ENCODE peak calls at places on chromosomes 7 and 10, in seven cellular contexts. O is astrocyte of the spinal cord, K is spleen, Z is foreskin fibroblast, Q is mucosa of descending colon, H is brain microvascular endothelial cell, E is right lobe of liver. N is an unnamed sample.

GRCh38 chr7:76514926-76515325 is 4.6 kb downstream of the UPK3B start:
- DNase-seq in K (peak), E (no peak), Q (no peak), H (no peak), O (no peak), Z (no peak), N (no peak)

GRCh38 chr7:99141334-99141733 is 2.6 kb downstream of the SMURF1 start:
- DNase-seq in H (no peak), O (no peak), K (no peak), Q (no peak), Z (no peak), E (no peak), N (peak)

GRCh38 chr10:44419790-44420549 is 35.1 kb upstream of the CXCL12 start:
- DNase-seq in Z (no peak), H (no peak), K (no peak), E (no peak), O (no peak), Q (no peak), N (no peak)

GRCh38 chr10:24707445-24707844 is 16.2 kb downstream of the ARHGAP21 start:
- DNase-seq in K (no peak), Z (no peak), Q (no peak), H (no peak), E (no peak), O (no peak), N (no peak)

GRCh38 chr10:79159785-79160184 is 91.0 kb downstream of the ZMIZ1 start:
- DNase-seq in Q (no peak), Z (no peak), E (no peak), O (peak), K (no peak), H (peak), N (no peak)

GRCh38 chr7:51428226-51428887 is 111.7 kb upstream of the COBL start:
- DNase-seq in H (peak), E (no peak), K (no peak), Z (no peak), O (no peak), Q (peak), N (no peak)

GRCh38 chr7:80478683-80479082 is 33.2 kb downstream of the GNAT3 start:
- DNase-seq in H (peak), O (peak), E (no peak), Q (no peak), K (no peak), Z (peak), N (no peak)

GRCh38 chr7:157555308-157555707 is 218.5 kb downstream of the DNAJB6 start:
- DNase-seq in Z (no peak), K (peak), Q (no peak), O (peak), E (no peak), H (peak), N (no peak)

GRCh38 chr10:125982256-125982948 is 86.0 kb downstream of the FANK1 start:
- DNase-seq in O (peak), Q (no peak), E (no peak), H (peak), Z (peak), K (no peak), N (peak)

GRCh38 chr10:103493362-103493871 is at the start of gene NEURL1:
- DNase-seq in Z (no peak), E (no peak), H (no peak), Q (peak), O (no peak), K (peak), N (no peak)

GRCh38 chr7:7321681-7322080 is 139.3 kb downstream of the C1GALT1 start:
- DNase-seq in H (no peak), Q (no peak), K (peak), Z (no peak), E (peak), O (peak), N (no peak)

GRCh38 chr10:13959443-13960359 is 371.0 kb downstream of the FRMD4A start:
- DNase-seq in H (no peak), Q (no peak), K (no peak), Z (no peak), O (no peak), E (no peak), N (no peak)

GRCh38 chr10:99941942-99942835 is 67.6 kb downstream of the DNMBP start:
- DNase-seq in K (no peak), O (peak), Q (no peak), H (peak), E (no peak), Z (no peak), N (no peak)

GRCh38 chr10:125037145-125037544 is 95.2 kb downstream of the ZRANB1 start:
- DNase-seq in Q (no peak), Z (peak), K (no peak), E (no peak), O (peak), H (peak), N (no peak)

GRCh38 chr10:68196707-68197106 is 35.2 kb downstream of the ATOH7 start:
- DNase-seq in H (no peak), O (no peak), K (no peak), E (no peak), Z (no peak), Q (no peak), N (no peak)

GRCh38 chr7:156459067-156459466 is 181.5 kb upstream of the RNF32 start:
- DNase-seq in Q (no peak), O (no peak), H (no peak), K (no peak), Z (no peak), E (no peak), N (no peak)

GRCh38 chr10:958856-959255 is 27.4 kb upstream of the LARP4B start:
- DNase-seq in O (no peak), K (no peak), Z (no peak), Q (no peak), E (no peak), H (no peak), N (no peak)

GRCh38 chr10:5502903-5503835 is 3.8 kb upstream of the CALML5 start:
- DNase-seq in O (no peak), H (no peak), E (no peak), Q (peak), Z (no peak), K (no peak), N (no peak)

GRCh38 chr10:86668297-86669165 is at the start of gene LDB3:
- DNase-seq in K (no peak), O (peak), E (no peak), Q (no peak), Z (no peak), H (peak), N (no peak)

GRCh38 chr10:48509061-48509772 is 95.7 kb downstream of the ARHGAP22 start:
- DNase-seq in O (no peak), E (peak), Z (no peak), Q (no peak), H (no peak), K (no peak), N (no peak)

GRCh38 chr10:35639651-35640311 is 2.3 kb downstream of the FZD8 start:
- DNase-seq in E (no peak), O (peak), Z (no peak), H (peak), K (peak), Q (peak), N (no peak)

GRCh38 chr10:101565370-101565900 is 22.6 kb downstream of the POLL start:
- DNase-seq in Q (no peak), H (no peak), O (no peak), Z (no peak), K (no peak), E (no peak), N (no peak)

GRCh38 chr7:7857143-7857583 is 111.4 kb upstream of the GLCCI1 start:
- DNase-seq in E (no peak), O (no peak), Q (no peak), K (no peak), H (no peak), Z (no peak), N (no peak)

GRCh38 chr7:91265693-91266066 is 1.4 kb downstream of the FZD1 start:
- DNase-seq in H (no peak), E (no peak), Z (no peak), K (peak), Q (no peak), O (peak), N (peak)

GRCh38 chr7:141991144-141991543 is 4.5 kb upstream of the MGAM start:
- DNase-seq in K (no peak), O (no peak), Z (no peak), E (no peak), Q (no peak), H (no peak), N (no peak)

GRCh38 chr7:85153715-85154114 is 33.1 kb downstream of the SEMA3D start:
- DNase-seq in Z (no peak), E (no peak), O (no peak), Q (no peak), K (no peak), H (no peak), N (no peak)

GRCh38 chr10:31322647-31323046 is 3.6 kb downstream of the ZEB1 start:
- DNase-seq in K (no peak), Z (no peak), H (no peak), Q (no peak), O (no peak), E (no peak), N (no peak)

GRCh38 chr7:106012935-106013439 is 49.9 kb downstream of the CDHR3 start:
- DNase-seq in E (no peak), O (peak), Q (no peak), H (no peak), K (no peak), Z (peak), N (no peak)

GRCh38 chr7:123682690-123683089 is 27.0 kb downstream of the LMOD2 start:
- DNase-seq in E (no peak), Z (peak), H (peak), Q (no peak), O (peak), K (no peak), N (no peak)

GRCh38 chr7:100803398-100804161 is 23.7 kb downstream of the EPHB4 start:
- DNase-seq in E (no peak), Q (peak), K (peak), O (peak), H (peak), Z (peak), N (peak)

GRCh38 chr7:151381333-151382078 is 28.3 kb downstream of the WDR86 start:
- DNase-seq in H (no peak), Z (no peak), K (peak), Q (peak), O (no peak), E (no peak), N (peak)

GRCh38 chr10:68560201-68560915 is at the start of gene TET1:
- DNase-seq in K (no peak), Z (no peak), E (peak), H (peak), O (no peak), Q (peak), N (no peak)

GRCh38 chr10:81820418-81820817 is 54.6 kb upstream of the NRG3 start:
- DNase-seq in Q (no peak), O (no peak), Z (no peak), E (no peak), H (no peak), K (no peak), N (peak)

GRCh38 chr10:14184841-14185500 is 145.8 kb downstream of the FRMD4A start:
- DNase-seq in K (peak), Q (no peak), O (peak), Z (no peak), E (no peak), H (peak), N (peak)

GRCh38 chr10:82908751-82909150 is 1033.8 kb downstream of the NRG3 start:
- DNase-seq in K (no peak), H (no peak), Q (no peak), Z (no peak), E (no peak), O (no peak), N (no peak)

GRCh38 chr7:66187894-66188293 is 17.2 kb upstream of the TPST1 start:
- DNase-seq in K (no peak), H (no peak), E (peak), Q (no peak), Z (peak), O (no peak), N (no peak)

GRCh38 chr7:133109816-133110215 is 27.9 kb upstream of the CHCHD3 start:
- DNase-seq in O (no peak), E (no peak), H (no peak), Z (no peak), Q (no peak), K (no peak), N (no peak)

GRCh38 chr7:50068026-50068425 is 25.0 kb downstream of the ZPBP start:
- DNase-seq in Q (no peak), E (no peak), H (no peak), O (peak), Z (no peak), K (no peak), N (no peak)
- H3K4me3 ChIP-seq in Q (no peak), E (peak), H (no peak), O (no peak), Z (no peak), K (peak), N (peak)

GRCh38 chr10:29163746-29164145 is 125.1 kb upstream of the LYZL1 start:
- DNase-seq in K (no peak), Z (peak), O (peak), H (peak), Q (no peak), E (no peak), N (no peak)

GRCh38 chr10:29157321-29157720 is 131.5 kb upstream of the LYZL1 start:
- DNase-seq in Q (no peak), O (no peak), K (no peak), Z (peak), H (no peak), E (no peak), N (no peak)

GRCh38 chr10:29158066-29158465 is 130.8 kb upstream of the LYZL1 start:
- DNase-seq in O (no peak), Z (no peak), Q (no peak), E (no peak), H (no peak), K (no peak), N (no peak)

GRCh38 chr10:29160110-29160669 is 128.7 kb upstream of the LYZL1 start:
- DNase-seq in K (no peak), Q (no peak), O (peak), H (peak), E (no peak), Z (peak), N (no peak)
- H3K4me3 ChIP-seq in K (no peak), Q (no peak), O (no peak), H (no peak), E (no peak), Z (no peak), N (no peak)

GRCh38 chr10:114367676-114368391 is 36.5 kb downstream of the AFAP1L2 start:
- DNase-seq in H (peak), Z (no peak), Q (no peak), E (no peak), K (no peak), O (peak), N (no peak)
- H3K4me3 ChIP-seq in H (no peak), Z (no peak), Q (no peak), E (no peak), K (no peak), O (no peak), N (no peak)

GRCh38 chr7:1076184-1077072 is 11.5 kb upstream of the GPER1 start:
- DNase-seq in H (no peak), Z (no peak), Q (no peak), E (no peak), O (no peak), K (no peak), N (no peak)
- H3K4me3 ChIP-seq in H (no peak), Z (no peak), Q (no peak), E (no peak), O (no peak), K (peak), N (no peak)

GRCh38 chr7:516606-517456 is 2.8 kb downstream of the PDGFA start:
- DNase-seq in H (peak), O (peak), E (no peak), K (no peak), Z (peak), Q (peak), N (no peak)
- H3K4me3 ChIP-seq in H (peak), O (peak), E (peak), K (peak), Z (peak), Q (peak), N (no peak)

GRCh38 chr7:28957822-28958234 is 302 bp downstream of the TRIL start:
- DNase-seq in H (no peak), Z (no peak), E (no peak), K (peak), Q (no peak), O (peak), N (no peak)

GRCh38 chr7:28956608-28957063 is 1.5 kb downstream of the TRIL start:
- DNase-seq in H (no peak), Z (no peak), Q (peak), E (peak), K (peak), O (peak), N (no peak)

GRCh38 chr7:28958946-28959417 is 852 bp upstream of the TRIL start:
- DNase-seq in Q (no peak), Z (no peak), K (no peak), O (no peak), E (no peak), H (no peak), N (no peak)

GRCh38 chr7:28957064-28957821 is 887 bp downstream of the TRIL start:
- DNase-seq in Z (no peak), O (peak), H (no peak), Q (no peak), E (no peak), K (peak), N (peak)

GRCh38 chr7:28958235-28958945 is at the start of gene TRIL:
- DNase-seq in K (peak), Q (peak), O (peak), Z (peak), H (peak), E (peak), N (no peak)
- H3K4me3 ChIP-seq in K (peak), Q (no peak), O (peak), Z (peak), H (peak), E (peak), N (no peak)

DNA sequence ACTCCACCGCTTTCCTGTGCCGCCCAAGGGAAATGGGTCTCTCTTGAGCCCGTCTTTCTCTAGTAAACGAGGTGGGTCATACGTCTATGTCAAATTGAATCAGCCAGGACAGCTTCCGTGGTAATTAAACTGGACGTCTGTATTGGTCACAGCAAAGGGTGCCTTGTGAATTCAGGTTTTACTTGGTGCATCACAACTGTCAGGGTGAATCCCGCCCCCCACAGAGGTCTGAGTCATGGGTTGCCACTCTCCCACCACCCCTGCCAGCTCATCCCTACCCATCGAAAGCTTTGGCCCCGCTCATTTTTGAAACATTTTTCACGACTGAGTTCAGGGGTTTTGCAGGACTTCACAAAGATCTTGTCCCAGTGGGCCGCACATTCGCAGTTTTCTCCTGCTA is 8.0 kb upstream of the SP8 start:
- DNase-seq in Z (no peak), E (no peak), O (no peak), K (no peak), H (no peak), Q (no peak), N (no peak)
- H3K4me3 ChIP-seq in Z (no peak), E (no peak), O (no peak), K (no peak), H (no peak), Q (no peak), N (no peak)

DNA sequence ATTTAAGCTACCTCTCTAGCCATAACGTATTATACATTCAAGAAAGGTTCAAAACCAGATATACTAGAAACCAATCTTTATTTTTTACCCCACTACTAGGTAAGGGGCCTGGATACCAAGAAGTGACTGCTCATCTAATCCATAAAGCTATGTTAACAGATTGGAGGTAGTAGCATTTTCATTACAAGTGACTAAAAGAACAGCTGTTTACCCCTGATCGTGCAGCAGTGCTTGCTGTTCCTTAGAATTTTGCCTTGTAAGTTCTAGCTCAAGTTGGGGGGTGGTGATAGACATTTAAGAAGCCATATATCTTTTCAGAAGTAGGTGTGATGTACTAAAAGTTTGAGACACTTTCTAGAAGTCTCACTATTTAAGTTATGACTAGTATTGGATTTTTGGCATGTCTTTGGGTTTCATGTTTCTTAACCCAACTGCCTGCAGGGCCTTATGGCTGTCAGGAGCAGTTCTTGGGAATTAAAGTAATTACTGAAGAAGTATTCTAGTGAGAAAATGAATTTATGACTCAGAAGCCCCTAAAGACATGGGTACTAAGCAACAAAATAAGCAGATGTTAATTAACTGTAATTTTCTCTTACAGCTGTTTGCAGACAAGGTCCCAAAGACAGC is 2.3 kb downstream of the PPIA start:
- DNase-seq in Q (no peak), E (no peak), O (no peak), H (no peak), K (no peak), Z (no peak), N (no peak)
- H3K4me3 ChIP-seq in Q (no peak), E (peak), O (peak), H (peak), K (peak), Z (peak), N (peak)

N was measured in CD4-positive, CD25-positive, alpha-beta regulatory T cell.